ENCODE peak calls at places on chromosomes 3 and 15, in six cellular contexts. C is caudate nucleus; U is CD8-positive, alpha-beta memory T cell; L is stimulated activated CD4-positive, alpha-beta T cell treated with anti-CD3 and anti-CD28 coated beads, Interleukin-2, amount 100 ng/mL, for 24 hours; H is A172; O is dorsolateral prefrontal cortex. W is an unnamed sample.

GRCh38 chr3:104388624-104389023 is 978.1 kb upstream of the ALCAM start:
- DNase-seq in C (no peak), U (no peak), L (no peak), H (no peak), O (no peak), W (no peak)

GRCh38 chr3:53682807-53683206 is 163.4 kb downstream of the CHDH start:
- DNase-seq in C (no peak), U (no peak), L (no peak), H (no peak), O (no peak), W (no peak)

GRCh38 chr3:117706731-117707130 is 997.2 kb downstream of the TUSC7 start:
- DNase-seq in C (no peak), U (no peak), L (no peak), H (no peak), O (no peak), W (no peak)

GRCh38 chr15:64635486-64635815 is 139.9 kb downstream of the RBPMS2 start:
- DNase-seq in C (no peak), U (no peak), L (no peak), H (no peak), O (no peak), W (no peak)

GRCh38 chr15:73935547-73935946 is 9.3 kb downstream of the LOXL1 start:
- DNase-seq in C (no peak), U (no peak), L (no peak), H (no peak), O (no peak), W (no peak)

GRCh38 chr15:96107922-96108321 is 222.6 kb upstream of the NR2F2 start:
- DNase-seq in C (no peak), U (no peak), L (no peak), H (no peak), O (no peak), W (no peak)

GRCh38 chr3:53226142-53226840 is 29.5 kb downstream of the TKT start:
- DNase-seq in C (no peak), U (no peak), L (no peak), H (no peak), O (no peak), W (no peak)

GRCh38 chr3:172643780-172644179 is 67.1 kb downstream of the NCEH1 start:
- DNase-seq in C (no peak), U (no peak), L (no peak), H (no peak), O (no peak), W (no peak)

GRCh38 chr3:194871143-194871863 is 185.6 kb downstream of the FAM43A start:
- DNase-seq in C (no peak), U (no peak), L (no peak), H (peak; percentile 95), O (no peak), W (no peak)

GRCh38 chr3:167684389-167684993 is 30.7 kb upstream of the WDR49 start:
- DNase-seq in C (no peak), U (peak; percentile 30), L (peak; percentile 11), H (peak; percentile 67), O (no peak), W (peak; percentile 13)

GRCh38 chr3:67655364-67656121 is 1.1 kb upstream of the SUCLG2 start:
- DNase-seq in C (no peak), U (peak; percentile 71), L (peak; percentile 71), H (no peak), O (no peak), W (peak; percentile 77)

GRCh38 chr15:45495588-45495987 is 27.0 kb downstream of the SLC30A4 start:
- DNase-seq in C (no peak), U (no peak), L (no peak), H (no peak), O (no peak), W (no peak)

W was measured in GM12864.